ENCODE peak calls at places on chromosomes 5 and 9, in five cellular contexts. T, K, Q, M and L are unnamed samples.

GRCh38 chr9:6007770-6008168 is 7.7 kb downstream of the RANBP6 start:
- DNase-seq in T (peak; percentile 57), K (peak; percentile 67), Q (peak; percentile 90), M (peak; percentile 83), L (peak; percentile 93)

GRCh38 chr5:102223542-102224444 is 72.3 kb downstream of the SLCO4C1 start:
- DNase-seq in T (no peak), K (peak; percentile 69), Q (no peak), M (no peak), L (peak; percentile 74)

GRCh38 chr9:117551171-117551570 is 136.3 kb upstream of the ASTN2 start:
- DNase-seq in T (no peak), K (no peak), Q (no peak), M (no peak), L (no peak)

GRCh38 chr5:43182421-43182820 is 9.6 kb upstream of the NIM1K start:
- DNase-seq in T (no peak), K (no peak), Q (no peak), M (no peak), L (no peak)

GRCh38 chr5:31585519-31586270 is 53.2 kb upstream of the PDZD2 start:
- DNase-seq in T (no peak), K (no peak), Q (no peak), M (no peak), L (no peak)

GRCh38 chr5:79133121-79133656 is 21.6 kb downstream of the BHMT start:
- DNase-seq in T (peak; percentile 48), K (peak; percentile 84), Q (no peak), M (no peak), L (peak; percentile 73)

GRCh38 chr9:36191696-36192095 is 975 bp downstream of the CLTA start:
- DNase-seq in T (no peak), K (no peak), Q (no peak), M (no peak), L (no peak)

GRCh38 chr9:98323051-98323830 is 67.8 kb upstream of the TBC1D2 start:
- DNase-seq in T (peak; percentile 5), K (no peak), Q (no peak), M (no peak), L (no peak)

GRCh38 chr5:123429993-123430392 is 6.8 kb upstream of the CEP120 start:
- DNase-seq in T (peak; percentile 93), K (no peak), Q (no peak), M (no peak), L (peak; percentile 69)

GRCh38 chr5:28215091-28215490 is 1176.7 kb upstream of the CDH9 start:
- DNase-seq in T (no peak), K (no peak), Q (no peak), M (no peak), L (no peak)

GRCh38 chr5:157740211-157740610 is 3.3 kb upstream of the LSM11 start:
- DNase-seq in T (peak; percentile 24), K (peak; percentile 42), Q (no peak), M (peak; percentile 27), L (peak; percentile 23)